ENCODE peak calls at places on chromosome 3, in nine cellular contexts. One of them, this sample, is unnamed.

GRCh38 chr3:140859592-140860336 is 81.9 kb upstream of the SLC25A36 start:
- DNase-seq in HFF-Myc: no peak
- DNase-seq in left lung: no peak
- DNase-seq in fibroblast of lung: no peak
- DNase-seq in astrocyte of the spinal cord: peak
- DNase-seq in BE2C: no peak
- DNase-seq in esophagus squamous epithelium: no peak
- DNase-seq in GM23338: peak
- DNase-seq in fibroblast of the aortic adventitia: no peak
- DNase-seq in this sample: no peak

GRCh38 chr3:47002490-47003410 is 23.3 kb downstream of the NBEAL2 start:
- DNase-seq in GM23338: peak
- DNase-seq in astrocyte of the spinal cord: no peak
- DNase-seq in left lung: peak
- DNase-seq in HFF-Myc: no peak
- DNase-seq in fibroblast of the aortic adventitia: no peak
- DNase-seq in BE2C: no peak
- DNase-seq in fibroblast of lung: no peak
- DNase-seq in esophagus squamous epithelium: no peak
- DNase-seq in this sample: no peak

GRCh38 chr3:172711457-172711800 is 562 bp upstream of the NCEH1 start:
- DNase-seq in esophagus squamous epithelium: no peak
- DNase-seq in fibroblast of lung: no peak
- DNase-seq in fibroblast of the aortic adventitia: no peak
- DNase-seq in left lung: no peak
- DNase-seq in astrocyte of the spinal cord: no peak
- DNase-seq in HFF-Myc: no peak
- DNase-seq in GM23338: no peak
- DNase-seq in BE2C: no peak
- DNase-seq in this sample: no peak

GRCh38 chr3:151219056-151219455 is 16.0 kb upstream of the GPR171 start:
- DNase-seq in fibroblast of the aortic adventitia: peak
- DNase-seq in fibroblast of lung: peak
- DNase-seq in astrocyte of the spinal cord: peak
- DNase-seq in esophagus squamous epithelium: no peak
- DNase-seq in BE2C: no peak
- DNase-seq in HFF-Myc: no peak
- DNase-seq in left lung: no peak
- DNase-seq in GM23338: no peak
- DNase-seq in this sample: peak

GRCh38 chr3:60775956-60776355 is 475.3 kb downstream of the FHIT start:
- DNase-seq in BE2C: no peak
- DNase-seq in esophagus squamous epithelium: no peak
- DNase-seq in fibroblast of lung: no peak
- DNase-seq in fibroblast of the aortic adventitia: no peak
- DNase-seq in astrocyte of the spinal cord: no peak
- DNase-seq in GM23338: no peak
- DNase-seq in HFF-Myc: no peak
- DNase-seq in left lung: no peak
- DNase-seq in this sample: no peak

GRCh38 chr3:186985713-186986364 is 55.5 kb downstream of the ST6GAL1 start:
- DNase-seq in GM23338: no peak
- DNase-seq in HFF-Myc: no peak
- DNase-seq in fibroblast of lung: no peak
- DNase-seq in esophagus squamous epithelium: no peak
- DNase-seq in astrocyte of the spinal cord: no peak
- DNase-seq in BE2C: peak
- DNase-seq in left lung: no peak
- DNase-seq in fibroblast of the aortic adventitia: peak
- DNase-seq in this sample: no peak

GRCh38 chr3:141233457-141234161 is 2.0 kb downstream of the PXYLP1 start:
- DNase-seq in esophagus squamous epithelium: no peak
- DNase-seq in BE2C: peak
- DNase-seq in GM23338: no peak
- DNase-seq in HFF-Myc: no peak
- DNase-seq in fibroblast of lung: no peak
- DNase-seq in fibroblast of the aortic adventitia: no peak
- DNase-seq in astrocyte of the spinal cord: no peak
- DNase-seq in left lung: no peak
- DNase-seq in this sample: no peak

GRCh38 chr3:97793415-97794019 is 28.3 kb upstream of the CRYBG3 start:
- DNase-seq in astrocyte of the spinal cord: peak
- DNase-seq in fibroblast of the aortic adventitia: peak
- DNase-seq in GM23338: peak
- DNase-seq in BE2C: peak
- DNase-seq in HFF-Myc: peak
- DNase-seq in esophagus squamous epithelium: no peak
- DNase-seq in left lung: no peak
- DNase-seq in fibroblast of lung: peak
- DNase-seq in this sample: peak

GRCh38 chr3:160006282-160007163 is 17.9 kb downstream of the IL12A start:
- DNase-seq in fibroblast of lung: peak
- DNase-seq in left lung: no peak
- DNase-seq in GM23338: peak
- DNase-seq in esophagus squamous epithelium: no peak
- DNase-seq in HFF-Myc: peak
- DNase-seq in astrocyte of the spinal cord: peak
- DNase-seq in BE2C: peak
- DNase-seq in fibroblast of the aortic adventitia: peak
- DNase-seq in this sample: peak

GRCh38 chr3:48088056-48088748 is 72.0 kb upstream of the MAP4 start:
- DNase-seq in GM23338: peak
- DNase-seq in HFF-Myc: no peak
- DNase-seq in astrocyte of the spinal cord: peak
- DNase-seq in BE2C: peak
- DNase-seq in fibroblast of lung: no peak
- DNase-seq in esophagus squamous epithelium: no peak
- DNase-seq in fibroblast of the aortic adventitia: no peak
- DNase-seq in left lung: no peak
- DNase-seq in this sample: peak

GRCh38 chr3:15121936-15122335 is 23.0 kb upstream of the RBSN start:
- DNase-seq in esophagus squamous epithelium: no peak
- DNase-seq in GM23338: no peak
- DNase-seq in HFF-Myc: no peak
- DNase-seq in astrocyte of the spinal cord: no peak
- DNase-seq in fibroblast of lung: peak
- DNase-seq in BE2C: no peak
- DNase-seq in fibroblast of the aortic adventitia: no peak
- DNase-seq in left lung: no peak
- DNase-seq in this sample: peak

GRCh38 chr3:52498134-52499054 is 3.3 kb downstream of the STAB1 start:
- DNase-seq in left lung: no peak
- DNase-seq in esophagus squamous epithelium: no peak
- DNase-seq in HFF-Myc: no peak
- DNase-seq in fibroblast of the aortic adventitia: peak
- DNase-seq in astrocyte of the spinal cord: peak
- DNase-seq in GM23338: no peak
- DNase-seq in fibroblast of lung: peak
- DNase-seq in BE2C: no peak
- DNase-seq in this sample: peak

GRCh38 chr3:25056-25455 is 171.5 kb upstream of the CHL1 start:
- DNase-seq in fibroblast of lung: no peak
- DNase-seq in astrocyte of the spinal cord: no peak
- DNase-seq in fibroblast of the aortic adventitia: no peak
- DNase-seq in HFF-Myc: no peak
- DNase-seq in BE2C: no peak
- DNase-seq in left lung: no peak
- DNase-seq in GM23338: no peak
- DNase-seq in esophagus squamous epithelium: no peak
- DNase-seq in this sample: no peak

GRCh38 chr3:19734453-19734852 is 199.6 kb downstream of the EFHB start:
- DNase-seq in BE2C: no peak
- DNase-seq in HFF-Myc: no peak
- DNase-seq in GM23338: no peak
- DNase-seq in fibroblast of the aortic adventitia: no peak
- DNase-seq in fibroblast of lung: no peak
- DNase-seq in astrocyte of the spinal cord: no peak
- DNase-seq in esophagus squamous epithelium: no peak
- DNase-seq in left lung: no peak
- DNase-seq in this sample: no peak

GRCh38 chr3:19739504-19739903 is 194.5 kb downstream of the EFHB start:
- DNase-seq in BE2C: no peak
- DNase-seq in fibroblast of lung: no peak
- DNase-seq in astrocyte of the spinal cord: no peak
- DNase-seq in HFF-Myc: no peak
- DNase-seq in left lung: no peak
- DNase-seq in esophagus squamous epithelium: no peak
- DNase-seq in fibroblast of the aortic adventitia: no peak
- DNase-seq in GM23338: no peak
- DNase-seq in this sample: no peak

GRCh38 chr3:19735111-19735510 is 198.9 kb downstream of the EFHB start:
- DNase-seq in esophagus squamous epithelium: no peak
- DNase-seq in left lung: no peak
- DNase-seq in GM23338: no peak
- DNase-seq in BE2C: no peak
- DNase-seq in fibroblast of lung: no peak
- DNase-seq in astrocyte of the spinal cord: no peak
- DNase-seq in fibroblast of the aortic adventitia: no peak
- DNase-seq in HFF-Myc: no peak
- DNase-seq in this sample: no peak
- H3K4me3 ChIP-seq in esophagus squamous epithelium: no peak
- H3K4me3 ChIP-seq in left lung: no peak
- H3K4me3 ChIP-seq in GM23338: no peak
- H3K4me3 ChIP-seq in BE2C: no peak
- H3K4me3 ChIP-seq in fibroblast of lung: no peak
- H3K4me3 ChIP-seq in astrocyte of the spinal cord: no peak
- H3K4me3 ChIP-seq in fibroblast of the aortic adventitia: no peak
- H3K4me3 ChIP-seq in HFF-Myc: no peak
- H3K4me3 ChIP-seq in this sample: no peak

GRCh38 chr3:108106031-108106430 is 15.2 kb upstream of the CD47 start:
- DNase-seq in fibroblast of lung: peak
- DNase-seq in astrocyte of the spinal cord: peak
- DNase-seq in fibroblast of the aortic adventitia: no peak
- DNase-seq in esophagus squamous epithelium: no peak
- DNase-seq in GM23338: no peak
- DNase-seq in HFF-Myc: no peak
- DNase-seq in BE2C: no peak
- DNase-seq in left lung: no peak
- DNase-seq in this sample: peak

GRCh38 chr3:108106449-108106848 is 15.6 kb upstream of the CD47 start:
- DNase-seq in fibroblast of lung: no peak
- DNase-seq in esophagus squamous epithelium: no peak
- DNase-seq in GM23338: no peak
- DNase-seq in fibroblast of the aortic adventitia: no peak
- DNase-seq in BE2C: no peak
- DNase-seq in left lung: no peak
- DNase-seq in astrocyte of the spinal cord: no peak
- DNase-seq in HFF-Myc: no peak
- DNase-seq in this sample: no peak

GRCh38 chr3:108102420-108103039 is 11.7 kb upstream of the CD47 start:
- DNase-seq in esophagus squamous epithelium: no peak
- DNase-seq in left lung: no peak
- DNase-seq in astrocyte of the spinal cord: no peak
- DNase-seq in fibroblast of the aortic adventitia: no peak
- DNase-seq in GM23338: no peak
- DNase-seq in BE2C: no peak
- DNase-seq in fibroblast of lung: no peak
- DNase-seq in HFF-Myc: no peak
- DNase-seq in this sample: no peak

GRCh38 chr3:108103040-108103751 is 12.4 kb upstream of the CD47 start:
- DNase-seq in HFF-Myc: no peak
- DNase-seq in esophagus squamous epithelium: no peak
- DNase-seq in fibroblast of lung: no peak
- DNase-seq in fibroblast of the aortic adventitia: no peak
- DNase-seq in astrocyte of the spinal cord: no peak
- DNase-seq in BE2C: no peak
- DNase-seq in GM23338: peak
- DNase-seq in left lung: peak
- DNase-seq in this sample: peak

GRCh38 chr3:108103971-108104797 is 13.4 kb upstream of the CD47 start:
- DNase-seq in fibroblast of the aortic adventitia: peak
- DNase-seq in esophagus squamous epithelium: no peak
- DNase-seq in fibroblast of lung: peak
- DNase-seq in GM23338: no peak
- DNase-seq in left lung: no peak
- DNase-seq in astrocyte of the spinal cord: no peak
- DNase-seq in BE2C: peak
- DNase-seq in HFF-Myc: no peak
- DNase-seq in this sample: peak
- TF ChIP-seq CTCF in fibroblast of the aortic adventitia: no peak
- TF ChIP-seq CTCF in esophagus squamous epithelium: no peak
- TF ChIP-seq CTCF in fibroblast of lung: peak
- TF ChIP-seq CTCF in GM23338: no peak
- TF ChIP-seq CTCF in left lung: no peak
- TF ChIP-seq CTCF in astrocyte of the spinal cord: no peak
- TF ChIP-seq CTCF in BE2C: no peak
- TF ChIP-seq CTCF in HFF-Myc: no peak
- TF ChIP-seq CTCF in this sample: no peak

GRCh38 chr3:133894334-133895207 is 1.1 kb downstream of the RAB6B start:
- DNase-seq in HFF-Myc: no peak
- DNase-seq in BE2C: no peak
- DNase-seq in fibroblast of the aortic adventitia: no peak
- DNase-seq in fibroblast of lung: no peak
- DNase-seq in GM23338: peak
- DNase-seq in astrocyte of the spinal cord: no peak
- DNase-seq in left lung: no peak
- DNase-seq in esophagus squamous epithelium: no peak
- DNase-seq in this sample: no peak
- H3K4me3 ChIP-seq in HFF-Myc: peak
- H3K4me3 ChIP-seq in BE2C: peak
- H3K4me3 ChIP-seq in fibroblast of the aortic adventitia: no peak
- H3K4me3 ChIP-seq in fibroblast of lung: no peak
- H3K4me3 ChIP-seq in GM23338: peak
- H3K4me3 ChIP-seq in astrocyte of the spinal cord: peak
- H3K4me3 ChIP-seq in left lung: peak
- H3K4me3 ChIP-seq in esophagus squamous epithelium: peak
- H3K4me3 ChIP-seq in this sample: no peak

GRCh38 chr3:37310666-37311050 is 136.3 kb upstream of the LRRFIP2 start:
- DNase-seq in HFF-Myc: no peak
- DNase-seq in esophagus squamous epithelium: no peak
- DNase-seq in left lung: no peak
- DNase-seq in fibroblast of the aortic adventitia: peak
- DNase-seq in GM23338: no peak
- DNase-seq in BE2C: no peak
- DNase-seq in astrocyte of the spinal cord: no peak
- DNase-seq in fibroblast of lung: peak
- DNase-seq in this sample: no peak

GRCh38 chr3:37309945-37310665 is 135.7 kb upstream of the LRRFIP2 start:
- DNase-seq in GM23338: no peak
- DNase-seq in astrocyte of the spinal cord: no peak
- DNase-seq in fibroblast of lung: no peak
- DNase-seq in fibroblast of the aortic adventitia: no peak
- DNase-seq in HFF-Myc: no peak
- DNase-seq in esophagus squamous epithelium: no peak
- DNase-seq in BE2C: no peak
- DNase-seq in left lung: no peak
- DNase-seq in this sample: no peak

GRCh38 chr3:37307321-37307720 is 132.9 kb upstream of the LRRFIP2 start:
- DNase-seq in astrocyte of the spinal cord: no peak
- DNase-seq in fibroblast of lung: no peak
- DNase-seq in fibroblast of the aortic adventitia: peak
- DNase-seq in BE2C: no peak
- DNase-seq in GM23338: no peak
- DNase-seq in HFF-Myc: no peak
- DNase-seq in left lung: no peak
- DNase-seq in esophagus squamous epithelium: no peak
- DNase-seq in this sample: peak

DNA sequence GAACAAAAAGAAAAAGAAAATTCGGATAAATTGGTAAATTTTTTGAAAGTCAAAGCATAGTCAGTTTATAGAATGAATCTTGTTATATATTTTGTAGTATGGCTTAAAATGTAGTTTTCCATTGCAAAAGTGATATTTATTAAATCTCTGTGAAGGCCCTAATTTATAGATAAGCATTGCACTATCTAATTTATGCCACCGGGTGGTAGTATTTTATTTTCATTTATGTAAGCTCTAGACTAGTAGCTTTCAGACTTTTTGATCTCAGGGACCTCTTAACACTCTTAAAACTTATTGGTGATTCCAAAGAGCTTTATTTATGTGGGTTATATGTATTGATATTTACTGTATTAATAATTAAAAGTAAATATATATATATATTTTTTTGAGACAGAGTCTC is 133.9 kb upstream of the LRRFIP2 start:
- DNase-seq in astrocyte of the spinal cord: peak
- DNase-seq in GM23338: peak
- DNase-seq in left lung: no peak
- DNase-seq in HFF-Myc: no peak
- DNase-seq in esophagus squamous epithelium: no peak
- DNase-seq in fibroblast of lung: peak
- DNase-seq in fibroblast of the aortic adventitia: peak
- DNase-seq in BE2C: no peak
- DNase-seq in this sample: peak
- TF ChIP-seq CTCF in astrocyte of the spinal cord: peak
- TF ChIP-seq CTCF in GM23338: peak
- TF ChIP-seq CTCF in left lung: no peak
- TF ChIP-seq CTCF in HFF-Myc: no peak
- TF ChIP-seq CTCF in esophagus squamous epithelium: no peak
- TF ChIP-seq CTCF in fibroblast of lung: peak
- TF ChIP-seq CTCF in fibroblast of the aortic adventitia: peak
- TF ChIP-seq CTCF in BE2C: no peak
- TF ChIP-seq CTCF in this sample: peak

This sample was measured in foreskin fibroblast.